ENCODE peak calls at places on chromosomes 2 and 18, in four cellular contexts. O, K, F and T are unnamed samples.
A peak's percentile ranks its signal among the peaks of the same experiment; 100 is the strongest.

GRCh38 chr2:26534098-26534864 is 56.4 kb upstream of the OTOF start:
- DNase-seq in O (no peak), K (no peak), F (no peak), T (no peak)

GRCh38 chr2:34242741-34243123 is 643.6 kb upstream of the FAM98A start:
- DNase-seq in O (no peak), K (no peak), F (no peak), T (no peak)

GRCh38 chr2:109157563-109158105 is 28.6 kb downstream of the SH3RF3 start:
- DNase-seq in O (no peak), K (no peak), F (no peak), T (no peak)

GRCh38 chr2:120372816-120373215 is 26.9 kb downstream of the INHBB start:
- DNase-seq in O (no peak), K (no peak), F (no peak), T (no peak)

GRCh38 chr2:11411768-11412448 is 54.1 kb downstream of the E2F6 start:
- DNase-seq in O (no peak), K (peak; percentile 65), F (peak; percentile 61), T (peak; percentile 85)

GRCh38 chr2:240820607-240821428 is 799 bp upstream of the KIF1A start:
- DNase-seq in O (no peak), K (peak; percentile 73), F (no peak), T (peak; percentile 78)

GRCh38 chr2:64175419-64176197 is 31.4 kb upstream of the PELI1 start:
- DNase-seq in O (no peak), K (no peak), F (no peak), T (no peak)

GRCh38 chr2:133377021-133377481 is 191.2 kb downstream of the NCKAP5 start:
- DNase-seq in O (no peak), K (no peak), F (no peak), T (no peak)

GRCh38 chr2:67394734-67395133 is 2.4 kb upstream of the ETAA1 start:
- DNase-seq in O (no peak), K (no peak), F (no peak), T (no peak)

GRCh38 chr18:34697233-34697632 is 12.9 kb upstream of the DTNA start:
- DNase-seq in O (no peak), K (no peak), F (no peak), T (no peak)

GRCh38 chr2:17912266-17912691 is 33.8 kb downstream of the KCNS3 start:
- DNase-seq in O (no peak), K (no peak), F (no peak), T (no peak)

GRCh38 chr2:128260239-128261138 is 58.2 kb downstream of the HS6ST1 start:
- DNase-seq in O (no peak), K (peak; percentile 74), F (no peak), T (peak; percentile 25)

GRCh38 chr2:28898048-28898447 is 3.6 kb downstream of the WDR43 start:
- DNase-seq in O (no peak), K (no peak), F (no peak), T (no peak)

GRCh38 chr18:70074091-70074490 is 126.4 kb upstream of the CD226 start:
- DNase-seq in O (no peak), K (no peak), F (no peak), T (no peak)

GRCh38 chr18:7890078-7890477 is 323.0 kb downstream of the PTPRM start:
- DNase-seq in O (no peak), K (no peak), F (no peak), T (no peak)

GRCh38 chr2:231012471-231012870 is 16.6 kb downstream of the SPATA3 start:
- DNase-seq in O (no peak), K (no peak), F (no peak), T (no peak)

GRCh38 chr2:109237792-109238191 is 108.8 kb downstream of the SH3RF3 start:
- DNase-seq in O (no peak), K (no peak), F (no peak), T (no peak)

GRCh38 chr2:96264086-96264485 is 1.7 kb downstream of the TMEM127 start:
- DNase-seq in O (no peak), K (no peak), F (no peak), T (peak; percentile 41)

GRCh38 chr2:197868136-197868535 is 63.7 kb downstream of the PLCL1 start:
- DNase-seq in O (no peak), K (no peak), F (no peak), T (no peak)

GRCh38 chr2:187956906-187957534 is 334.7 kb upstream of the GULP1 start:
- DNase-seq in O (no peak), K (no peak), F (no peak), T (no peak)

GRCh38 chr18:28115149-28115550 is 61.8 kb downstream of the CDH2 start:
- DNase-seq in O (no peak), K (no peak), F (no peak), T (no peak)

GRCh38 chr2:182456784-182457183 is 29.9 kb upstream of the PDE1A start:
- DNase-seq in O (no peak), K (no peak), F (no peak), T (no peak)

GRCh38 chr2:2940061-2940460 is 437.6 kb downstream of the EIPR1 start:
- DNase-seq in O (no peak), K (no peak), F (no peak), T (no peak)

GRCh38 chr18:22539045-22539444 is 121.3 kb upstream of the CTAGE1 start:
- DNase-seq in O (no peak), K (no peak), F (no peak), T (no peak)

GRCh38 chr18:23924813-23925212 is 89.7 kb upstream of the TTC39C start:
- DNase-seq in O (no peak), K (no peak), F (no peak), T (no peak)

GRCh38 chr2:224819075-224819474 is 102.9 kb upstream of the CCDC195 start:
- DNase-seq in O (no peak), K (no peak), F (no peak), T (no peak)

GRCh38 chr18:33901894-33902512 is 322.7 kb downstream of the NOL4 start:
- DNase-seq in O (no peak), K (no peak), F (no peak), T (no peak)

GRCh38 chr2:61151434-61151833 is 10.6 kb upstream of the C2orf74 start:
- DNase-seq in O (no peak), K (no peak), F (no peak), T (no peak)

GRCh38 chr2:27805180-27805579 is 33.7 kb downstream of the MRPL33 start:
- DNase-seq in O (no peak), K (no peak), F (no peak), T (no peak)

GRCh38 chr2:161983896-161984295 is 90.1 kb downstream of the DPP4 start:
- DNase-seq in O (no peak), K (no peak), F (no peak), T (no peak)

GRCh38 chr18:3250237-3251107 is 2.9 kb downstream of the MYL12A start:
- DNase-seq in O (no peak), K (no peak), F (no peak), T (no peak)

GRCh38 chr2:63698825-63699548 is 110.2 kb downstream of the MDH1 start:
- DNase-seq in O (no peak), K (peak; percentile 52), F (peak; percentile 30), T (peak; percentile 42)

GRCh38 chr18:33560686-33561370 is 17.2 kb upstream of the ASXL3 start:
- DNase-seq in O (peak; percentile 11), K (no peak), F (no peak), T (peak; percentile 34)

GRCh38 chr2:133642831-133643230 is 74.6 kb upstream of the NCKAP5 start:
- DNase-seq in O (no peak), K (no peak), F (no peak), T (no peak)

GRCh38 chr2:197972017-197972416 is 167.6 kb downstream of the PLCL1 start:
- DNase-seq in O (no peak), K (no peak), F (no peak), T (no peak)

DNA sequence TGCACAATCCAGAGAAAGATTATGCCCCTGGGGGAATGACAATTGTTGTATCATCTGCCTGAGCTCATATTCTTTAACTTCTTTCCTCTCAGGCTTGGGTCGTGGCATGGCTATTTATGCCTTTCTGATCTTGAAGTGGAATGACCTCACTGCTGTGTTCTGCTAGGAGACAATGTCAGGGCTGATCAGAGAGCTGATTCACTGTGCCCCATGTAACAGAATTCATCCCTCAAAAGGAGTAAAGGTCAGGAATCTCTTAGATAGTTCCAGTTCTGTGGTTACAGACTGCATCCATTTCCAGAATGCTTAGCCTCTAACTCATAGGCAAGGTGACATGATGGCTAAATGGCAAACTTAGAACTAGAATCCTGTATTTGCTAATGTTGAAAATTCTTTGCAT is 511.7 kb upstream of the CNTNAP5 start:
- DNase-seq in O (no peak), K (no peak), F (no peak), T (no peak)
- TF ChIP-seq USF1 in O (no peak), K (no peak), F (no peak), T (no peak)

GRCh38 chr2:20617081-20617575 is 33.8 kb downstream of the HS1BP3 start:
- DNase-seq in O (no peak), K (peak; percentile 57), F (peak; percentile 69), T (peak; percentile 54)
- TF ChIP-seq USF1 in O (no peak), K (no peak), F (no peak), T (no peak)

GRCh38 chr2:66001538-66001937 is 433.4 kb upstream of the MEIS1 start:
- DNase-seq in O (no peak), K (no peak), F (no peak), T (no peak)

GRCh38 chr2:66000888-66001287 is 434.0 kb upstream of the MEIS1 start:
- DNase-seq in O (no peak), K (no peak), F (no peak), T (no peak)

GRCh38 chr2:65997941-65998340 is 437.0 kb upstream of the MEIS1 start:
- DNase-seq in O (no peak), K (no peak), F (no peak), T (no peak)

GRCh38 chr2:65999103-65999502 is 435.8 kb upstream of the MEIS1 start:
- DNase-seq in O (no peak), K (no peak), F (no peak), T (no peak)

DNA sequence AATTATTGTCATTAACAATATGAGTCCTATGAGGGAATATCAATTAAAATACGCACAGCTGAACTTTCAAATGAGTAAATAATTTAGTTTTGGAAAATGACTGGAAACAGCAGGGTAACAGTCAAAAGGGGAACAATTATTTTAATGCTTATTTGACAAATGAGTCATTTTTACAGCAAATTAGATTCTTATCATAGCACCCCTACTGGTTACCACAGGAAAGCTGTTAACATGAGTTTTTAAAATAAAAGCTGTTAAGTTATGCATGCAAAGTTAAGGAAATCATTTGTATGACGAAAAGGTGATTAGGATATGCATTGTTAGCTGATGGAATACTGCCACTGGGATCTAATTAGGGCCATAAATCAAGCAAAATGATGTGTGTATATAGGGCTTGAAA is 435.1 kb upstream of the MEIS1 start:
- DNase-seq in O (no peak), K (no peak), F (no peak), T (no peak)
- TF ChIP-seq USF1 in O (no peak), K (no peak), F (no peak), T (no peak)

GRCh38 chr18:44630118-44630517 is 50.6 kb upstream of the SETBP1 start:
- DNase-seq in O (no peak), K (no peak), F (no peak), T (no peak)
- TF ChIP-seq USF1 in O (no peak), K (no peak), F (no peak), T (no peak)